ENCODE peak calls at places on chromosomes 11 and 22, in five cellular contexts. D is psoas muscle, N is K562, G is mucosa of descending colon, V is colonic mucosa. H is an unnamed sample. For H3K4me1, the result is how much of the 10 kb centered on the place peaks cover.

GRCh38 chr11:65559951-65560537 is 1.9 kb upstream of the LTBP3 start:
- DNase-seq in D (no peak), V (peak), G (no peak), N (no peak), H (peak)

GRCh38 chr11:94602430-94603372 is 35.5 kb downstream of the PIWIL4 start:
- DNase-seq in G (peak), V (no peak), N (peak), D (peak), H (no peak)

GRCh38 chr11:125357551-125357950 is 138.5 kb downstream of the FEZ1 start:
- DNase-seq in G (no peak), D (no peak), N (no peak), V (no peak), H (no peak)

GRCh38 chr11:123303924-123304323 is 108.9 kb upstream of the CLMP start:
- DNase-seq in N (no peak), V (no peak), G (no peak), D (no peak), H (no peak)

GRCh38 chr11:128894685-128895084 is 3.5 kb downstream of the KCNJ5 start:
- DNase-seq in G (peak), D (peak), N (no peak), V (peak), H (no peak)

GRCh38 chr11:88480217-88480616 is 142.7 kb upstream of the CTSC start:
- DNase-seq in V (no peak), G (no peak), D (no peak), N (no peak), H (no peak)

GRCh38 chr11:21654091-21654490 is 538.8 kb upstream of the ANO5 start:
- DNase-seq in N (no peak), D (no peak), G (no peak), V (no peak), H (no peak)

GRCh38 chr22:43796567-43796966 is 15.5 kb downstream of the EFCAB6 start:
- DNase-seq in G (peak), D (no peak), V (no peak), N (no peak), H (no peak)

GRCh38 chr11:110432713-110433392 is 3.1 kb downstream of the FDX1 start:
- DNase-seq in G (no peak), N (no peak), D (no peak), V (no peak), H (no peak)

GRCh38 chr22:50705219-50705691 is 32.6 kb downstream of the SHANK3 start:
- DNase-seq in D (no peak), N (peak), G (no peak), V (no peak), H (no peak)

GRCh38 chr22:19524170-19525115 is at the start of gene CLDN5:
- DNase-seq in N (peak), G (peak), D (no peak), V (no peak), H (no peak)

GRCh38 chr11:78008174-78008573 is 13.7 kb upstream of the INTS4 start:
- DNase-seq in G (no peak), V (no peak), D (no peak), N (no peak), H (no peak)

GRCh38 chr11:11028017-11028692 is 170.3 kb upstream of the ZBED5 start:
- DNase-seq in D (peak), V (peak), G (peak), N (peak), H (no peak)

GRCh38 chr11:125141178-125141577 is 23.4 kb upstream of the PKNOX2 start:
- DNase-seq in V (no peak), D (no peak), N (no peak), G (no peak), H (no peak)

GRCh38 chr22:18057568-18058209 is 20.1 kb upstream of the PEX26 start:
- DNase-seq in D (peak), G (peak), N (peak), V (peak), H (peak)

GRCh38 chr22:49964493-49965290 is 4.1 kb downstream of the PIM3 start:
- DNase-seq in N (no peak), G (peak), V (peak), D (peak), H (peak)

GRCh38 chr11:120272303-120272702 is 32.4 kb downstream of the POU2F3 start:
- DNase-seq in N (no peak), V (no peak), D (no peak), G (no peak), H (no peak)

GRCh38 chr11:131624526-131624925 is 254.1 kb downstream of the NTM start:
- DNase-seq in V (no peak), D (no peak), N (no peak), G (no peak), H (no peak)

GRCh38 chr11:64360403-64360980 is 1.5 kb downstream of the RPS6KA4 start:
- DNase-seq in V (no peak), G (no peak), D (no peak), N (no peak), H (no peak)

GRCh38 chr11:113059548-113059947 is 98.3 kb downstream of the NCAM1 start:
- DNase-seq in G (no peak), D (no peak), N (no peak), V (no peak), H (no peak)

GRCh38 chr11:60840711-60841430 is 1.0 kb upstream of the CCDC86 start:
- DNase-seq in N (no peak), V (no peak), G (peak), D (peak), H (no peak)

GRCh38 chr11:94656968-94657367 is 89.8 kb downstream of the PIWIL4 start:
- DNase-seq in V (no peak), D (no peak), N (no peak), G (no peak), H (no peak)

GRCh38 chr22:45585437-45585755 is 82.7 kb downstream of the FBLN1 start:
- DNase-seq in N (no peak), V (no peak), D (peak), G (no peak), H (no peak)

GRCh38 chr11:3159296-3160190 is 5.6 kb downstream of the OSBPL5 start:
- DNase-seq in D (peak), G (peak), V (no peak), N (no peak), H (no peak)

GRCh38 chr11:44652901-44653644 is 73.7 kb upstream of the TSPAN18 start:
- DNase-seq in G (no peak), N (no peak), D (no peak), V (no peak), H (no peak)

GRCh38 chr11:3738241-3738640 is 59.1 kb downstream of the NUP98 start:
- DNase-seq in G (no peak), V (no peak), N (no peak), D (no peak), H (no peak)

GRCh38 chr11:11476971-11477645 is 124.1 kb upstream of the CSNK2A3 start:
- DNase-seq in N (no peak), G (no peak), D (no peak), V (no peak), H (no peak)

GRCh38 chr11:8707541-8708270 is 25.1 kb downstream of the RPL27A start:
- DNase-seq in N (no peak), V (no peak), D (peak), G (no peak), H (no peak)

GRCh38 chr11:8709002-8709672 is 26.5 kb downstream of the RPL27A start:
- DNase-seq in V (peak), N (no peak), G (peak), D (peak), H (peak)

GRCh38 chr11:8711895-8712442 is 29.4 kb downstream of the RPL27A start:
- DNase-seq in D (no peak), N (no peak), V (no peak), G (no peak), H (no peak)

GRCh38 chr11:8712506-8712905 is 29.9 kb downstream of the RPL27A start:
- DNase-seq in V (no peak), D (no peak), G (no peak), N (no peak), H (no peak)

GRCh38 chr11:8709777-8710176 is 27.2 kb downstream of the RPL27A start:
- DNase-seq in V (no peak), N (no peak), G (no peak), D (no peak), H (no peak)
- H3K4me1 ChIP-seq in V (under half), N (under half), G (under half), D (under half), H (under half)

DNA sequence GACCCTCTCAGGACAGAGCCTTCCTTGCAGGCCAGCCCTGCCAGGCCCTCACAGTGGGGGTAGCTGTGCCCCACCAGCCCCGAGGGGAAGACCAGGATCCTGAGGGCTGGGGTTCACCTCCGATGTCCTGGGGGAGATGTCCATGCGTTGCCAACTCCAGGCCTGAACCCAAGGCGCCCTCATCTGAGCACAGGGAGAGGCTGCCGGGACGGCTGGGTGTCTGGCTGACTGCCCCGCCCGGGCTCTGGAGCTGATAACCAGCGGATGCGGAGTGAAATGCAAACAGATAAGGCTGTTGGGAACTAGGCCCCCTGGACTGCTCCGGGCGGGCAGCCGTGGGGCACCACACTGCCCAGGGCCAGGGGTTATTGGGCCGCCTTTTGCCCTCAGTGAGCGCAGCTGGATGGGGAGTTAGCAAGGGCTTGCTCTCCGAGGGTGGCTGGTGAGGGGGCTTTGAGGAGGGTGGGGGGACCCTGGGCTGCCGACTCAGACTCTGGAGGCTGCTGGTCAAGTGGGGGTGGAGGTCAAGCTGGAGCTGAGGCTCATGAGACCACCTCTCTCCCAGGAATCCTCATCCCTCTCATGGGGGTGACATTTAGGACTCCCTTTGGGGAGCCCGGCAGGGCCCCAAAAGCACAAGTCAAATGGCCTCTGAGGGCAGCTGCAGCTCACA is 5.6 kb upstream of the MUC6 start:
- DNase-seq in D (peak), N (peak), G (peak), V (peak), H (no peak)
- TF ChIP-seq CTCF in D (no peak), N (peak), G (no peak), V (no peak), H (no peak)

GRCh38 chr22:35542157-35542971 is 1.7 kb downstream of the RASD2 start:
- DNase-seq in D (no peak), N (no peak), G (no peak), V (no peak), H (no peak)

GRCh38 chr22:35542972-35543516 is 2.4 kb downstream of the RASD2 start:
- DNase-seq in G (no peak), V (no peak), D (no peak), N (no peak), H (no peak)

GRCh38 chr22:35544189-35544588 is 3.6 kb downstream of the RASD2 start:
- DNase-seq in N (no peak), G (no peak), V (no peak), D (no peak), H (no peak)

GRCh38 chr22:35544810-35545209 is 4.2 kb downstream of the RASD2 start:
- DNase-seq in G (no peak), V (no peak), N (no peak), D (no peak), H (no peak)

DNA sequence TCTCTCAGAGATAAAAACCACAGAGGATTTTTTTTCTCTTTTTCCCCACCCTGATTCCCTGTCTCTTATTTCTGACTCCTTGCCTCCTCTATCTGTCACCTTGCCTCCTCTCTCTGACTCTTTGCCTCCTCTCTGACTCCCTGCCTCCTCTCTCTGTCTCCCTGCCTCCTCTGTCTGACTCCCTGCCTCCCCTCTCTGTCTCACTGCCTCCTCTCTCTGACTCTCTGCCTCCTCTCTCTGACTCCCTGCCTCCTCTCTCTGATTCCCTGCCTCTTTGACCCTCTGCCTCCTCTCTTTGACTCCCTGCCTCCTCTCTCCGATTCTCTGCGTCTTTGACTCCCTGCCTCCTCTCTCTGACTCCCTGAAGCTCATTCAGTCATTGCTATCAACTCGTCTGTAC is 3.1 kb downstream of the RASD2 start:
- DNase-seq in V (no peak), D (no peak), G (no peak), N (no peak), H (no peak)
- H3K4me1 ChIP-seq in V (under half), D (under half), G (under half), N (under half), H (under half)

DNA sequence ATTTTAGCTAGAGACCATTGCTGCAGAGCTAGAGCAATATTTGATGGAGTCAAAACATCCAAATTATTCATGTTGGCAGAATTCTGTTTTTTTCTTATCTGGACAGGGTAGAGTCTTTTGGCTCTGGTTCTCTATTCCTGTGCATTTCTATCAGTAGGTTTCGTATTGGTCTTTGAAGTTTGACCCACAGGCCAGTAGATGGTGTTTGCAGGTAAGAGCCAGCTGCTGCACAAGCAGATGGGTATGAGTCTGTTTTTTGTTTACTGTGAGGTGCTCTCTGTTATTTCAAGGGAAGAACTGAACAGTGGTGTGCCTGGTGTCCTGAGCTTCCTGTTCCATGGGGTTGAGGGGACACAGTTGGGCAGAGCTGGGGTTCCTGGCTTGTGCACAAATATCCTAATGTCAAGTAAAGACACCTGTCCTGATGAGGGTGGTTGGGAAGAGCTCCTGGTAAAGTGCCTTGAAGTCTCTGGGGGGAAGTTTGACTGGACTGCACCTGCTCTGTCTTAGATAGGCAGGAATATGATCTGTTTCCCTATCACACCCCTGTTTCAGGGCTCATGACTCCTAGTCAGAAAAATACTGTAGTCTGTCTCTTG is 34.0 kb upstream of the SLC22A25 start:
- DNase-seq in N (no peak), G (no peak), D (no peak), V (no peak), H (no peak)
- TF ChIP-seq CTCF in N (peak), G (no peak), D (no peak), V (no peak), H (no peak)

H was measured in thoracic aorta.